ENCODE peak calls at places on chromosomes 16 and 17, in ten cellular contexts. W is dorsolateral prefrontal cortex, C is heart left ventricle, K is heart right ventricle, P is upper lobe of left lung, M is HFF-Myc, J is cardiac fibroblast, T is thoracic aorta, Z is kidney epithelial cell, G is AG09309. I is an unnamed sample.
A peak's percentile ranks its signal among the peaks of the same experiment; 100 is the strongest.

GRCh38 chr17:65191805-65192740 is 54.9 kb downstream of the RGS9 start:
- DNase-seq in W (no peak), C (no peak), K (no peak), P (no peak), M (no peak), J (peak; percentile 56), T (no peak), Z (peak; percentile 53), G (no peak), I (peak; percentile 71)

GRCh38 chr17:40846515-40847155 is 20.4 kb downstream of the KRT12 start:
- DNase-seq in W (no peak), C (no peak), K (no peak), P (no peak), M (no peak), J (no peak), T (no peak), Z (no peak), G (no peak), I (peak; percentile 4)

GRCh38 chr17:77036841-77037381 is 103.9 kb upstream of the SEC14L1 start:
- DNase-seq in W (peak; percentile 73), C (no peak), K (no peak), P (no peak), M (no peak), J (peak; percentile 10), T (no peak), Z (no peak), G (no peak), I (peak; percentile 17)

GRCh38 chr17:77245162-77245926 is 104.6 kb downstream of the SEC14L1 start:
- DNase-seq in W (no peak), C (no peak), K (no peak), P (no peak), M (no peak), J (no peak), T (no peak), Z (no peak), G (no peak), I (no peak)

GRCh38 chr16:57648125-57648524 is 19.7 kb downstream of the ADGRG1 start:
- DNase-seq in W (no peak), C (no peak), K (no peak), P (no peak), M (no peak), J (no peak), T (no peak), Z (no peak), G (no peak), I (no peak)

GRCh38 chr17:83186751-83187421 is 107.5 kb downstream of the METRNL start:
- DNase-seq in W (no peak), C (peak; percentile 3), K (no peak), P (no peak), M (no peak), J (no peak), T (no peak), Z (no peak), G (no peak), I (no peak)

GRCh38 chr16:77531741-77532140 is 96.9 kb upstream of the ADAMTS18 start:
- DNase-seq in W (no peak), C (no peak), K (no peak), P (no peak), M (peak; percentile 66), J (no peak), T (no peak), Z (peak; percentile 68), G (peak; percentile 48), I (peak; percentile 75)

GRCh38 chr17:27586203-27586701 is 44.7 kb upstream of the LGALS9 start:
- DNase-seq in W (no peak), C (no peak), K (no peak), P (no peak), M (no peak), J (no peak), T (no peak), Z (no peak), G (peak; percentile 51), I (peak; percentile 78)

GRCh38 chr17:74098378-74099024 is 105.0 kb upstream of the RPL38 start:
- DNase-seq in W (no peak), C (no peak), K (no peak), P (no peak), M (no peak), J (no peak), T (no peak), Z (no peak), G (no peak), I (no peak)

GRCh38 chr17:74101527-74101926 is 102.0 kb upstream of the RPL38 start:
- DNase-seq in W (no peak), C (no peak), K (no peak), P (no peak), M (no peak), J (no peak), T (no peak), Z (no peak), G (no peak), I (no peak)

GRCh38 chr17:74097461-74098131 is 105.9 kb upstream of the RPL38 start:
- DNase-seq in W (peak; percentile 64), C (no peak), K (no peak), P (no peak), M (no peak), J (no peak), T (no peak), Z (no peak), G (no peak), I (no peak)

GRCh38 chr17:74096456-74096855 is 107.0 kb upstream of the RPL38 start:
- DNase-seq in W (no peak), C (no peak), K (no peak), P (no peak), M (no peak), J (no peak), T (no peak), Z (no peak), G (no peak), I (no peak)

GRCh38 chr17:74099441-74100340 is 103.8 kb upstream of the RPL38 start:
- DNase-seq in W (no peak), C (no peak), K (no peak), P (no peak), M (no peak), J (no peak), T (no peak), Z (no peak), G (no peak), I (no peak)
- H3K4me3 ChIP-seq in W (no peak overlapping the region), C (no peak overlapping the region), K (no peak overlapping the region), P (no peak overlapping the region), M (no peak overlapping the region), J (no peak overlapping the region), T (no peak overlapping the region), Z (no peak overlapping the region), G (no peak overlapping the region), I (no peak overlapping the region)

DNA sequence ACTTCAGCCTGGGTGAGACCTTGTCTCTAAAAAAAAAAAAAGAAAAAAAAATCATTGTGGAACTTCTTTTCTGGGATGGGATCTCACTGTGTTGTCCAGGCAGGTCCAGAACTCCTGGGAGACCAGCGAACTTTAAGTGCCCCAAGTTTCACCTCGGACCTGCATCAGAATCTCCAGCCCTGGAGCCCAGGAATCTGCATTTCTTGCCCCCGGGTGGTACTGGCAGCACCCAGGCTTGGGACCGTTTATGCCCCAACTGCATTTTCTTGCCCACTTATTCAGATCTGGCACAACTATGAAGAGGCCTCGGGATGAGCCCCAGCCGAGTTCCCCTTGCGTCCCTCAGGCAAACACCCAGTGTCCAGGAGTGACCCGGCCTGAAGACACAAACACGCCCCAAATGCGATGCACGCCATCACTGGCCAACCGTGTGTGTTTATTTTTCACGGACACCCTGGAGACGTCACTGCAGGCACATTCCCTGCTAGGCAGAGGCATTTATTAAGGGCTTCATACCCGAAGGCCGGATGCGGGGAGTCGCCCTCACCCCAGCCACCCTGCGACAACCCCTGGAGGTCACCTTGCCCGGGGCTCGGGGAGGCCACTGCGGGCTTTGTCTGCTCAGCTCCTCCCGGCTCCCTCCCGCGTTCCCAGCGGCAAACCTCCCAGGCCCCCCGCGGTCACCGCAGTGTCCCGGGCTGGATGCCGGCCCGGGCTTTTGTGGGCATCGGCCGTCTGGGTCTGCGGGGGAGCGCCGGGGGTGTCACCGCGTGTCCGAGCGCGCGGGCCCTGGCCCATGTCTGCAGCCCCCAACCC is 684 bp upstream of the SPIRE2 start:
- DNase-seq in W (peak; percentile 62), C (peak; percentile 35), K (peak; percentile 62), P (peak; percentile 44), M (peak; percentile 40), J (peak; percentile 81), T (no peak), Z (no peak), G (peak; percentile 24), I (peak; percentile 51)
- TF ChIP-seq CTCF in W (no peak), C (no peak), K (no peak), P (no peak), M (no peak), J (no peak), T (no peak), Z (no peak), G (no peak), I (no peak)

DNA sequence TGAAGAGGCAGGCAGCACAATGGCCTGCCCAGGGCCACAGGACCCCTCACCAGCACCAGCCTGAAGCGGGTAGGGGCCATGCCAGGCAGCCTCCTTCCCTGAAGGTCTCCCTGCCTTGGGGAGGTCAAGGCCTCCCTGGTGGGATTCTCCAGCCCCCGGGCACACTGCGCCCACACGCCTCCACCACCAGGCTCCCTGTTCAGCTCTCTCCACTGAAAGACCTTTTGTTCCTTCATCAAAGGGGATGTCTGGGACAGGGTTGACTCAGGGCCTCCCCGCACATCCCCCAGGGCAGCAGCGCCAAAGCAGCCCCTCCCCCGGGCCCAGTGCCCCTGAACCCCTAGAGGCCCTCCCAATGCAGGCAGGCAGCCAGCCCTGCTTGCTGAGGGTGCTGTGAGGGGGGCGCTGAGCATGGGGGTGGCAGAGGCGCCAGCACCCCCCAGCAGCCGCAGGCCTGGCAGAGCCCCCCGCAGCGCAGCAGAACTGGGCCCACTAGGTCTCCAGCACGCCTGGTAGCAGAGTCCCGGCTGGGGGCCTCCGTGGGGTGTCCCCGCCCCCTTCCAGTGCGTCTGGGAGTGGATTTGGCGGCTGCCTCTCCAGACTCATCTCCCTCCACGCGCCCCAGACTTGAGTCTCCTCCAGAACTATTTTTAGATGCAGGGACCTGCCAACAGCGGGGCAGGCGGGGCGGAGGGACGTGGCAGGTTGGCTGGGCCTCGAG is 13.1 kb downstream of the BCAR1 start:
- DNase-seq in W (peak; percentile 86), C (peak; percentile 87), K (peak; percentile 79), P (peak; percentile 62), M (no peak), J (peak; percentile 94), T (peak; percentile 62), Z (no peak), G (peak; percentile 79), I (peak; percentile 93)
- H3K4me3 ChIP-seq in W (peak overlapping the region; percentile 27), C (no peak overlapping the region), K (no peak overlapping the region), P (no peak overlapping the region), M (no peak overlapping the region), J (peak overlapping the region; percentile 21), T (peak overlapping the region; percentile 42), Z (no peak overlapping the region), G (peak overlapping the region; percentile 2), I (no peak overlapping the region)

GRCh38 chr16:66576306-66576705 is 3.0 kb upstream of the CMTM2 start:
- DNase-seq in W (no peak), C (no peak), K (no peak), P (no peak), M (no peak), J (no peak), T (no peak), Z (no peak), G (no peak), I (no peak)

GRCh38 chr16:66578596-66579531 is at the start of gene CMTM2:
- DNase-seq in W (no peak), C (no peak), K (no peak), P (no peak), M (no peak), J (peak; percentile 8), T (no peak), Z (no peak), G (no peak), I (no peak)

GRCh38 chr16:66585477-66586239 is 6.4 kb downstream of the CMTM2 start:
- DNase-seq in W (no peak), C (no peak), K (no peak), P (peak; percentile 55), M (no peak), J (no peak), T (no peak), Z (no peak), G (no peak), I (no peak)

GRCh38 chr16:66581246-66581952 is 2.1 kb downstream of the CMTM2 start:
- DNase-seq in W (no peak), C (no peak), K (no peak), P (no peak), M (no peak), J (peak; percentile 46), T (no peak), Z (no peak), G (no peak), I (peak; percentile 30)

GRCh38 chr16:66580605-66581209 is 1.4 kb downstream of the CMTM2 start:
- DNase-seq in W (no peak), C (no peak), K (no peak), P (no peak), M (peak; percentile 61), J (peak; percentile 70), T (no peak), Z (peak; percentile 61), G (peak; percentile 57), I (peak; percentile 78)
- TF ChIP-seq CTCF in W (no peak), C (no peak), K (no peak), P (no peak), M (peak; percentile 6), J (peak; percentile 30), T (no peak), Z (peak; percentile 19), G (peak; percentile 42), I (peak; percentile 36)